ENCODE peak calls at places on chromosomes 3 and 15, in seven cellular contexts. H is H1, A is HCT116, K is HepG2, J is K562, G is GM12878, T is SK-N-SH. M is an unnamed sample.

GRCh38 chr3:64408770-64409169 is 183.5 kb upstream of the PRICKLE2 start:
- DNase-seq in H (no peak), A (no peak), K (no peak), J (no peak), G (no peak), T (no peak), M (no peak)

GRCh38 chr15:92832992-92833438 is 67.1 kb upstream of the CHD2 start:
- DNase-seq in H (no peak), A (no peak), K (no peak), J (no peak), G (no peak), T (no peak), M (no peak)

GRCh38 chr3:154112146-154112545 is 9.0 kb upstream of the ARHGEF26 start:
- DNase-seq in H (no peak), A (no peak), K (peak; percentile 5), J (no peak), G (no peak), T (no peak), M (no peak)

GRCh38 chr3:186746008-186746407 is 28.8 kb downstream of the KNG1 start:
- DNase-seq in H (no peak), A (peak; percentile 60), K (peak; percentile 94), J (peak; percentile 41), G (no peak), T (no peak), M (peak; percentile 78)

GRCh38 chr3:176584413-176585176 is 612.7 kb downstream of the TBL1XR1 start:
- DNase-seq in H (no peak), A (no peak), K (no peak), J (no peak), G (no peak), T (no peak), M (no peak)

GRCh38 chr3:111688190-111688800 is 93.1 kb upstream of the ZBED2 start:
- DNase-seq in H (no peak), A (no peak), K (no peak), J (no peak), G (no peak), T (no peak), M (no peak)

GRCh38 chr3:184308744-184309143 is 5.7 kb upstream of the EIF4G1 start:
- DNase-seq in H (no peak), A (no peak), K (no peak), J (no peak), G (no peak), T (peak; percentile 50), M (no peak)

GRCh38 chr3:190048831-190049541 is 71.7 kb downstream of the P3H2 start:
- DNase-seq in H (no peak), A (no peak), K (no peak), J (no peak), G (no peak), T (peak; percentile 17), M (no peak)

GRCh38 chr15:86001200-86001599 is 78.5 kb upstream of the AGBL1 start:
- DNase-seq in H (no peak), A (no peak), K (no peak), J (no peak), G (no peak), T (no peak), M (no peak)
- TF ChIP-seq JUND in H (no peak), A (no peak), K (no peak), J (no peak), G (no peak), T (no peak), M (no peak)

GRCh38 chr15:69375151-69375790 is 38.9 kb upstream of the KIF23 start:
- DNase-seq in H (no peak), A (no peak), K (no peak), J (no peak), G (no peak), T (no peak), M (no peak)
- TF ChIP-seq JUND in H (no peak), A (no peak), K (no peak), J (no peak), G (no peak), T (no peak), M (no peak)

GRCh38 chr15:40763801-40764765 is at the start of gene GCHFR:
- DNase-seq in H (no peak), A (no peak), K (peak; percentile 83), J (peak; percentile 92), G (no peak), T (peak; percentile 67), M (peak; percentile 76)

GRCh38 chr15:40766906-40767837 is 2.6 kb upstream of the C15orf62 start:
- DNase-seq in H (no peak), A (no peak), K (no peak), J (no peak), G (no peak), T (peak; percentile 33), M (no peak)

GRCh38 chr15:40766194-40766830 is 2.4 kb downstream of the GCHFR start:
- DNase-seq in H (no peak), A (no peak), K (no peak), J (no peak), G (no peak), T (peak; percentile 57), M (no peak)

GRCh38 chr15:40762919-40763800 is 708 bp upstream of the GCHFR start:
- DNase-seq in H (no peak), A (no peak), K (peak; percentile 85), J (peak; percentile 87), G (no peak), T (peak; percentile 83), M (peak; percentile 89)

GRCh38 chr15:40764766-40765136 is 883 bp downstream of the GCHFR start:
- DNase-seq in H (no peak), A (no peak), K (no peak), J (no peak), G (no peak), T (no peak), M (no peak)
- TF ChIP-seq JUND in H (no peak), A (no peak), K (no peak), J (no peak), G (no peak), T (no peak), M (no peak)

GRCh38 chr3:42729404-42730145 is 27.0 kb upstream of the HHATL start:
- DNase-seq in H (no peak), A (no peak), K (no peak), J (no peak), G (no peak), T (peak; percentile 49), M (no peak)
- TF ChIP-seq JUND in H (no peak), A (no peak), K (no peak), J (no peak), G (no peak), T (no peak), M (no peak)

GRCh38 chr3:52877085-52877484 is 20.3 kb downstream of the STIMATE start:
- DNase-seq in H (no peak), A (no peak), K (no peak), J (no peak), G (no peak), T (no peak), M (no peak)
- TF ChIP-seq JUND in H (no peak), A (no peak), K (no peak), J (no peak), G (no peak), T (no peak), M (no peak)

GRCh38 chr15:89333959-89334509 is 590 bp downstream of the POLG start:
- DNase-seq in H (no peak), A (no peak), K (no peak), J (no peak), G (no peak), T (no peak), M (no peak)
- TF ChIP-seq JUND in H (no peak), A (no peak), K (no peak), J (no peak), G (no peak), T (no peak), M (no peak)

M was measured in T47D.